ENCODE peak calls at places on chromosomes 11 and 22, in six cellular contexts. C is IMR-90, R is Calu3, F is kidney, O is GM12865, Q is endodermal cell. Y is an unnamed sample.

GRCh38 chr11:44751066-44751465 is 24.3 kb downstream of the TSPAN18 start:
- DNase-seq in C (no peak), Q (peak; percentile 32), F (no peak), O (no peak), R (no peak), Y (no peak)

GRCh38 chr22:50628543-50629134 is 687 bp upstream of the ARSA start:
- DNase-seq in R (no peak), C (no peak), O (no peak), Q (peak; percentile 40), F (no peak), Y (peak; percentile 62)

GRCh38 chr11:63274776-63275175 is 31.4 kb upstream of the SLC22A25 start:
- DNase-seq in O (no peak), F (no peak), C (no peak), Q (no peak), R (no peak), Y (no peak)

GRCh38 chr22:32744560-32744959 is 56.9 kb upstream of the TIMP3 start:
- DNase-seq in Q (peak; percentile 76), O (no peak), C (no peak), F (no peak), R (no peak), Y (no peak)

GRCh38 chr11:111422494-111423249 is 43.6 kb upstream of the POU2AF1 start:
- DNase-seq in O (peak; percentile 86), F (no peak), R (peak; percentile 72), C (peak; percentile 26), Q (peak; percentile 95), Y (peak; percentile 83)

GRCh38 chr11:126821832-126822231 is 178.7 kb downstream of the KIRREL3 start:
- DNase-seq in R (no peak), Q (no peak), O (no peak), C (no peak), F (no peak), Y (no peak)

GRCh38 chr11:61769169-61769920 is 16.9 kb downstream of the MYRF start:
- DNase-seq in O (no peak), C (peak; percentile 48), R (peak; percentile 45), Q (no peak), F (no peak), Y (peak; percentile 74)

GRCh38 chr11:11004069-11004468 is 146.2 kb upstream of the ZBED5 start:
- DNase-seq in O (no peak), C (no peak), F (no peak), R (no peak), Q (no peak), Y (no peak)

GRCh38 chr11:100730266-100730665 is 43.2 kb downstream of the ARHGAP42 start:
- DNase-seq in Q (no peak), C (peak; percentile 15), O (no peak), R (no peak), F (no peak), Y (no peak)

GRCh38 chr11:1780700-1781592 is 17.2 kb upstream of the CTSD start:
- DNase-seq in O (no peak), R (no peak), F (peak; percentile 76), Q (no peak), C (no peak), Y (peak; percentile 86)

GRCh38 chr11:10489444-10489785 is 34.4 kb downstream of the AMPD3 start:
- DNase-seq in Q (no peak), O (no peak), C (no peak), R (no peak), F (no peak), Y (no peak)

GRCh38 chr11:126959700-126960099 is 40.9 kb downstream of the KIRREL3 start:
- DNase-seq in R (no peak), Q (no peak), F (no peak), C (no peak), O (no peak), Y (no peak)

DNA sequence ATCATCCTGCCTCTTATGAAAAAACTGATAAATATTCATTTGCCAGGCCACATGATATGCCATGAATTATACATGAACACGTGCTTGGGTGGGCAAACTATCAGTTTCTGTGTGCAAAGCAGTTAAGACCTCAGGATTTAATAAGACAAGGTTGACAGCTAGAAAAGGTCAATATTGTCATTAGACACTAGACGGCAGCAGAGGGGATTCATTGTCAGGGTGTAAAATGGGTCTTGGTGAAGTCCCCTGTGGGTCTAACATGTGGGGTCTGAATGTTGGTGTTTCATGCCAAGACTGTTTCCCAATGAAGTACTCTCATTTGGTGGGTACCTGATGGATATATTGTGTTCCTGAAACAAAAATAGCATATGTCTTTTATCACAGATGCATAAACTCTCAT is 111.9 kb downstream of the MYO18B start:
- DNase-seq in C (no peak), R (no peak), F (no peak), Q (no peak), O (peak; percentile 40), Y (no peak)
- TF ChIP-seq CTCF in C (no peak), R (peak; percentile 52), F (no peak), Q (peak; percentile 60), O (peak; percentile 52), Y (no peak)

GRCh38 chr11:110286298-110287040 is 9.9 kb downstream of the RDX start:
- DNase-seq in C (no peak), F (no peak), R (no peak), Q (no peak), O (no peak), Y (no peak)
- TF ChIP-seq CTCF in C (no peak), F (no peak), R (no peak), Q (peak; percentile 53), O (no peak), Y (no peak)

GRCh38 chr22:41597635-41597953 is 8.0 kb upstream of the PMM1 start:
- DNase-seq in C (no peak), Q (no peak), O (no peak), R (no peak), F (peak; percentile 1), Y (no peak)
- TF ChIP-seq CTCF in C (no peak), Q (no peak), O (no peak), R (no peak), F (no peak), Y (no peak)

GRCh38 chr11:75456596-75456995 is 23.6 kb upstream of the KLHL35 start:
- DNase-seq in Q (no peak), C (no peak), O (no peak), R (no peak), F (no peak), Y (no peak)

GRCh38 chr11:75450826-75451783 is 18.1 kb upstream of the KLHL35 start:
- DNase-seq in Q (peak; percentile 92), C (no peak), R (peak; percentile 49), O (peak; percentile 15), F (no peak), Y (no peak)

GRCh38 chr11:75450236-75450635 is 17.2 kb upstream of the KLHL35 start:
- DNase-seq in O (no peak), Q (no peak), R (no peak), F (no peak), C (no peak), Y (no peak)

GRCh38 chr11:75453916-75454655 is 21.1 kb upstream of the KLHL35 start:
- DNase-seq in F (no peak), R (no peak), C (peak; percentile 82), Q (no peak), O (no peak), Y (no peak)

GRCh38 chr11:75454987-75455386 is 22.0 kb upstream of the KLHL35 start:
- DNase-seq in Q (no peak), C (no peak), F (no peak), O (no peak), R (no peak), Y (no peak)
- TF ChIP-seq CTCF in Q (no peak), C (no peak), F (no peak), O (no peak), R (no peak), Y (no peak)

DNA sequence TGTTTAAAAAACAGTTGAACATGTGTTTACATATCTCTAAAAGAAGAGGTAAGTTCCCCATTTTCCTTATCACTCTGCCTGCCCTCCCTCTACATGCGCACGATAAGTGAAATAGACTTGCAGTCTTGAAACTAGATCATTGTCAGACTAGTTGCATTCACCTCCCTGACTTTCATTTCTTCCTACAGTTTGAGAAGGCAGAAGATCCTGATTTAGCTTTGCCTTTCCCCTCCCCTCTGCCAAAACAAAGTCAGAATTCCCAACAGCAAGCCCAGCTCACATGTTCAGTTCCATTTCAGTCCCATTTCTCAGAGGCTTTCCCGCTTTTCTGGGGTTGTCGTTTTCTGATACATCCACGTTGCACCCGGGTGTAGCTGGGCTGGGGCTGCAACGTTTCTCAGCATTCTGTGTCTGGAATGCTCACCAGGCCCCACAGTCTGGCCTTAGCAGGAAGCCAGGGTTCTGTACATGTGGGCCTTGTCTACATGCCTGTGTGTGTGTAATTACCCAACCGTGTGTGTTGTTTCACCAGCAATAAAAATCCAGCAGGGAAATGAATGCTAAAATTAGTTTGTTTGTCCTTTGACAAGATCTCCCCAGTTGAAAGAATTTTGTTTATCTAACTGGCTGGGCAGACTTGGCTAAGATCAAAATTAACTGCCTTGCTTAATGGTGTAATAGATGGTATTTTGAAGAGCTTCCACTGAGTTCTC is 179.2 kb downstream of the DBX1 start:
- DNase-seq in O (no peak), R (no peak), F (no peak), Q (no peak), C (peak; percentile 74), Y (no peak)
- TF ChIP-seq CTCF in O (no peak), R (no peak), F (no peak), Q (no peak), C (no peak), Y (no peak)

DNA sequence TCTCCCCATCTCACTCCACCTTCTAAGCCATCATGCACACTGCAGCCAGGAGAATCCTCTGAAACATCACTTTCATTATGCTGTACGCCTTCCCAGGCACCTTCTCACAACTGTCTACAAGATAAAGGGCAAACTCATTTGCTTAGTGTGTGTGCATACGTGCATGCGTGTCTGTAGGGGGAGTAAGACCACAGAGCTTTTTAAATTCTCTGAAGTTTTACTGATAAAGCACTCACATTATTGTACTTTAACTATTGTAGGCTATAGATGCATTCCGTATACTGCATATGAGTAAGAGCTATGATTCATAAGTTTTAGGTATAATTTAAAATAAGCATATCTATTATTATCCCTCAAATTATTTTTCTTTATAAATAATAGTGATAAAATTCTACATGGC is 15.3 kb upstream of the ANKK1 start:
- DNase-seq in Q (no peak), R (no peak), O (no peak), F (no peak), C (peak; percentile 38), Y (no peak)
- TF ChIP-seq CTCF in Q (peak; percentile 52), R (no peak), O (no peak), F (no peak), C (peak; percentile 17), Y (no peak)

Y was measured in upper lobe of right lung.